ENCODE peak calls at places on chromosomes 11 and 22, in nine cellular contexts. B, T, O, U, H, A, Z, G and N are unnamed samples.
A peak's percentile ranks its signal among the peaks of the same experiment; 100 is the strongest.

GRCh38 chr22:48717883-48718817 is 1109.5 kb downstream of the BRD1 start:
- DNase-seq in B (no peak), T (no peak), O (no peak), U (no peak), H (no peak), A (no peak), Z (no peak), G (no peak), N (no peak)

GRCh38 chr22:41480397-41480735 is 11.4 kb downstream of the ACO2 start:
- DNase-seq in B (no peak), T (no peak), O (peak; percentile 74), U (no peak), H (no peak), A (no peak), Z (no peak), G (peak; percentile 83), N (no peak)

GRCh38 chr11:9745411-9746211 is 81.7 kb downstream of the SWAP70 start:
- DNase-seq in B (no peak), T (no peak), O (no peak), U (no peak), H (no peak), A (no peak), Z (no peak), G (no peak), N (no peak)

GRCh38 chr11:35343033-35343598 is 76.2 kb downstream of the SLC1A2 start:
- DNase-seq in B (no peak), T (no peak), O (no peak), U (no peak), H (no peak), A (no peak), Z (no peak), G (no peak), N (no peak)

GRCh38 chr11:77127969-77128691 is at the start of gene MYO7A:
- DNase-seq in B (no peak), T (peak; percentile 96), O (peak; percentile 19), U (no peak), H (peak; percentile 74), A (no peak), Z (no peak), G (no peak), N (no peak)

GRCh38 chr11:469684-470667 is 19.9 kb downstream of the PTDSS2 start:
- DNase-seq in B (no peak), T (peak; percentile 91), O (peak; percentile 68), U (no peak), H (peak; percentile 50), A (no peak), Z (no peak), G (peak; percentile 47), N (no peak)

GRCh38 chr11:68621826-68622225 is 62.5 kb upstream of the GAL start:
- DNase-seq in B (no peak), T (no peak), O (no peak), U (no peak), H (no peak), A (no peak), Z (no peak), G (no peak), N (no peak)

GRCh38 chr22:22418163-22418549 is 90.4 kb downstream of the ZNF280B start:
- DNase-seq in B (no peak), T (no peak), O (no peak), U (no peak), H (no peak), A (no peak), Z (no peak), G (no peak), N (no peak)

GRCh38 chr11:35035894-35036408 is 103.0 kb upstream of the CD44 start:
- DNase-seq in B (no peak), T (no peak), O (peak; percentile 94), U (no peak), H (peak; percentile 17), A (no peak), Z (no peak), G (peak; percentile 98), N (no peak)

GRCh38 chr22:44360686-44361381 is 48.1 kb upstream of the SHISAL1 start:
- DNase-seq in B (peak; percentile 85), T (no peak), O (peak; percentile 75), U (peak; percentile 93), H (no peak), A (peak; percentile 53), Z (no peak), G (peak; percentile 93), N (no peak)

GRCh38 chr11:20031155-20032001 is 128.9 kb downstream of the DBX1 start:
- DNase-seq in B (no peak), T (no peak), O (peak; percentile 88), U (no peak), H (no peak), A (no peak), Z (no peak), G (peak; percentile 98), N (no peak)

GRCh38 chr22:49116021-49116420 is 711.7 kb downstream of the BRD1 start:
- DNase-seq in B (no peak), T (no peak), O (no peak), U (no peak), H (no peak), A (no peak), Z (no peak), G (no peak), N (no peak)

GRCh38 chr11:77589181-77589520 is 602 bp upstream of the AQP11 start:
- DNase-seq in B (no peak), T (no peak), O (no peak), U (no peak), H (no peak), A (no peak), Z (no peak), G (no peak), N (no peak)

GRCh38 chr11:28259177-28259843 is 151.1 kb downstream of the METTL15 start:
- DNase-seq in B (no peak), T (no peak), O (no peak), U (no peak), H (no peak), A (no peak), Z (no peak), G (no peak), N (no peak)

GRCh38 chr11:28257761-28258160 is 149.6 kb downstream of the METTL15 start:
- DNase-seq in B (no peak), T (no peak), O (peak; percentile 31), U (no peak), H (no peak), A (no peak), Z (no peak), G (peak; percentile 41), N (no peak)
- TF ChIP-seq CTCF in B (no peak), T (no peak), O (no peak), U (no peak), H (no peak), A (no peak), Z (no peak), G (no peak), N (no peak)

GRCh38 chr11:114319716-114320328 is 23.6 kb downstream of the NNMT start:
- DNase-seq in B (no peak), T (no peak), O (no peak), U (no peak), H (no peak), A (no peak), Z (no peak), G (no peak), N (no peak)

GRCh38 chr11:114315749-114316368 is 19.7 kb downstream of the NNMT start:
- DNase-seq in B (no peak), T (peak; percentile 80), O (no peak), U (no peak), H (no peak), A (no peak), Z (no peak), G (no peak), N (no peak)

GRCh38 chr11:114316980-114317675 is 20.9 kb downstream of the NNMT start:
- DNase-seq in B (no peak), T (no peak), O (no peak), U (no peak), H (peak; percentile 31), A (no peak), Z (no peak), G (no peak), N (no peak)

GRCh38 chr11:114318361-114318760 is 22.2 kb downstream of the NNMT start:
- DNase-seq in B (no peak), T (no peak), O (no peak), U (no peak), H (no peak), A (no peak), Z (no peak), G (no peak), N (no peak)

DNA sequence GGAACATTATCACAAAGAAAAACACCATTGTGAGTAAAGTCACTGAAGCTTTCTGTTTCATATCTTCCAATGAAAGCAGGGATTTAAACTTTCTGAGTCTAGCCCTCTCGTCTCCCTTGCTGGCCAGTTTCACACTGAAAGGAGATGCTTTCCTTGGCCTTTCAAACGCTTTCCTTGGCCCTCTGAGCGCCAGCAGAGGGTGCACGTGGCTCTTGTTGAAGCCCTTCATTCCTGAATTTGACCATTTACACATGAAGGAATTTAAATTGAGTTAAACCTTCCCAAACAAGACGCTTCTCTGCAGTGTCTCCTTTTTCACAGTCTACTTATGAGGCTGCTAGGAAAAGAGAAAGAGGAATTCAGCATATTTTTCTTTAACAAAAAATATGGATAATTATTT is 21.5 kb downstream of the NNMT start:
- DNase-seq in B (no peak), T (no peak), O (peak; percentile 39), U (no peak), H (peak; percentile 53), A (no peak), Z (no peak), G (peak; percentile 60), N (no peak)
- TF ChIP-seq CTCF in B (peak; percentile 25), T (peak; percentile 5), O (peak; percentile 70), U (peak; percentile 55), H (peak; percentile 75), A (peak; percentile 31), Z (peak; percentile 69), G (peak; percentile 58), N (peak; percentile 46)

GRCh38 chr11:123303924-123304323 is 108.9 kb upstream of the CLMP start:
- DNase-seq in B (no peak), T (no peak), O (no peak), U (no peak), H (no peak), A (no peak), Z (no peak), G (no peak), N (no peak)

GRCh38 chr11:123305601-123306000 is 110.6 kb upstream of the CLMP start:
- DNase-seq in B (no peak), T (no peak), O (no peak), U (no peak), H (no peak), A (no peak), Z (no peak), G (no peak), N (no peak)

GRCh38 chr11:123302751-123303195 is 107.7 kb upstream of the CLMP start:
- DNase-seq in B (no peak), T (no peak), O (peak; percentile 72), U (no peak), H (no peak), A (no peak), Z (no peak), G (peak; percentile 65), N (no peak)

GRCh38 chr11:123306531-123306930 is 111.5 kb upstream of the CLMP start:
- DNase-seq in B (no peak), T (no peak), O (no peak), U (no peak), H (no peak), A (no peak), Z (no peak), G (no peak), N (no peak)

GRCh38 chr11:123304828-123305530 is 109.9 kb upstream of the CLMP start:
- DNase-seq in B (no peak), T (no peak), O (no peak), U (no peak), H (no peak), A (no peak), Z (no peak), G (no peak), N (no peak)
- TF ChIP-seq CTCF in B (no peak), T (no peak), O (no peak), U (no peak), H (no peak), A (no peak), Z (peak; percentile 30), G (no peak), N (no peak)

GRCh38 chr11:62508336-62509058 is 38.1 kb downstream of the AHNAK start:
- DNase-seq in B (no peak), T (peak; percentile 61), O (peak; percentile 32), U (peak; percentile 91), H (peak; percentile 80), A (no peak), Z (peak; percentile 77), G (peak; percentile 59), N (no peak)
- TF ChIP-seq CTCF in B (peak; percentile 62), T (peak; percentile 17), O (peak; percentile 59), U (peak; percentile 65), H (peak; percentile 65), A (peak; percentile 57), Z (peak; percentile 71), G (peak; percentile 48), N (no peak)